ENCODE peak calls at places on chromosomes 3 and 15, in seven cellular contexts. One of them, this sample, is unnamed.

GRCh38 chr15:81085213-81085612 is 48.9 kb upstream of the CFAP161 start:
- DNase-seq in keratinocyte: no peak
- DNase-seq in SK-N-SH: no peak
- DNase-seq in hepatocyte: no peak
- DNase-seq in A549: no peak
- DNase-seq in fibroblast of lung: no peak
- DNase-seq in H1: no peak
- DNase-seq in this sample: no peak

GRCh38 chr3:179666436-179667035 is 13.7 kb downstream of the USP13 start:
- DNase-seq in hepatocyte: no peak
- DNase-seq in fibroblast of lung: peak; percentile 33
- DNase-seq in SK-N-SH: peak; percentile 64
- DNase-seq in H1: peak; percentile 59
- DNase-seq in keratinocyte: no peak
- DNase-seq in A549: no peak
- DNase-seq in this sample: no peak

GRCh38 chr15:53490341-53490740 is 269.1 kb downstream of the WDR72 start:
- DNase-seq in hepatocyte: no peak
- DNase-seq in keratinocyte: no peak
- DNase-seq in fibroblast of lung: no peak
- DNase-seq in H1: no peak
- DNase-seq in A549: no peak
- DNase-seq in SK-N-SH: no peak
- DNase-seq in this sample: no peak

GRCh38 chr3:142808103-142808917 is 80.6 kb downstream of the PCOLCE2 start:
- DNase-seq in A549: peak; percentile 68
- DNase-seq in hepatocyte: no peak
- DNase-seq in SK-N-SH: no peak
- DNase-seq in keratinocyte: peak; percentile 48
- DNase-seq in H1: no peak
- DNase-seq in fibroblast of lung: peak; percentile 86
- DNase-seq in this sample: no peak

GRCh38 chr3:182795383-182795782 is 2.1 kb downstream of the ATP11B start:
- DNase-seq in SK-N-SH: no peak
- DNase-seq in hepatocyte: peak; percentile 36
- DNase-seq in H1: no peak
- DNase-seq in keratinocyte: no peak
- DNase-seq in fibroblast of lung: peak; percentile 39
- DNase-seq in A549: no peak
- DNase-seq in this sample: no peak

GRCh38 chr3:23964537-23964936 is 19.5 kb downstream of the NR1D2 start:
- DNase-seq in SK-N-SH: no peak
- DNase-seq in keratinocyte: no peak
- DNase-seq in fibroblast of lung: no peak
- DNase-seq in A549: no peak
- DNase-seq in H1: no peak
- DNase-seq in hepatocyte: no peak
- DNase-seq in this sample: no peak

GRCh38 chr15:34583399-34584320 is at the start of gene GOLGA8B:
- DNase-seq in H1: peak; percentile 83
- DNase-seq in fibroblast of lung: peak; percentile 59
- DNase-seq in keratinocyte: peak; percentile 35
- DNase-seq in A549: peak; percentile 79
- DNase-seq in SK-N-SH: peak; percentile 93
- DNase-seq in hepatocyte: peak; percentile 88
- DNase-seq in this sample: peak; percentile 76

GRCh38 chr15:74592222-74592621 is 23.4 kb upstream of the CLK3 start:
- DNase-seq in hepatocyte: no peak
- DNase-seq in A549: no peak
- DNase-seq in SK-N-SH: no peak
- DNase-seq in H1: no peak
- DNase-seq in fibroblast of lung: no peak
- DNase-seq in keratinocyte: no peak
- DNase-seq in this sample: no peak

GRCh38 chr15:29934251-29934650 is 112.0 kb upstream of the TJP1 start:
- DNase-seq in fibroblast of lung: peak; percentile 72
- DNase-seq in SK-N-SH: no peak
- DNase-seq in H1: no peak
- DNase-seq in A549: peak; percentile 72
- DNase-seq in hepatocyte: no peak
- DNase-seq in keratinocyte: peak; percentile 71
- DNase-seq in this sample: no peak

GRCh38 chr15:67941643-67942315 is 101.9 kb upstream of the RNU6-1 start:
- DNase-seq in SK-N-SH: no peak
- DNase-seq in H1: no peak
- DNase-seq in A549: peak; percentile 34
- DNase-seq in keratinocyte: no peak
- DNase-seq in fibroblast of lung: peak; percentile 52
- DNase-seq in hepatocyte: peak; percentile 74
- DNase-seq in this sample: no peak

GRCh38 chr15:75062706-75063105 is 39.3 kb downstream of the PPCDC start:
- DNase-seq in keratinocyte: no peak
- DNase-seq in fibroblast of lung: no peak
- DNase-seq in A549: no peak
- DNase-seq in SK-N-SH: no peak
- DNase-seq in H1: no peak
- DNase-seq in hepatocyte: no peak
- DNase-seq in this sample: no peak

GRCh38 chr15:63372018-63372705 is 9.5 kb downstream of the CA12 start:
- DNase-seq in fibroblast of lung: peak; percentile 98
- DNase-seq in A549: peak; percentile 95
- DNase-seq in keratinocyte: peak; percentile 91
- DNase-seq in hepatocyte: peak; percentile 55
- DNase-seq in SK-N-SH: no peak
- DNase-seq in H1: no peak
- DNase-seq in this sample: no peak

GRCh38 chr3:14299767-14300166 is 102.6 kb upstream of the SLC6A6 start:
- DNase-seq in fibroblast of lung: no peak
- DNase-seq in hepatocyte: no peak
- DNase-seq in A549: no peak
- DNase-seq in keratinocyte: no peak
- DNase-seq in SK-N-SH: no peak
- DNase-seq in H1: no peak
- DNase-seq in this sample: no peak

GRCh38 chr3:105653868-105654267 is 214.9 kb downstream of the CBLB start:
- DNase-seq in keratinocyte: no peak
- DNase-seq in hepatocyte: no peak
- DNase-seq in SK-N-SH: no peak
- DNase-seq in A549: no peak
- DNase-seq in H1: no peak
- DNase-seq in fibroblast of lung: no peak
- DNase-seq in this sample: no peak

GRCh38 chr15:98875309-98875708 is 132.3 kb downstream of the PGPEP1L start:
- DNase-seq in hepatocyte: no peak
- DNase-seq in fibroblast of lung: no peak
- DNase-seq in A549: no peak
- DNase-seq in SK-N-SH: no peak
- DNase-seq in keratinocyte: no peak
- DNase-seq in H1: no peak
- DNase-seq in this sample: no peak

GRCh38 chr15:23561914-23562313 is 3.6 kb upstream of the MKRN3 start:
- DNase-seq in fibroblast of lung: no peak
- DNase-seq in hepatocyte: no peak
- DNase-seq in H1: no peak
- DNase-seq in A549: no peak
- DNase-seq in keratinocyte: no peak
- DNase-seq in SK-N-SH: peak; percentile 32
- DNase-seq in this sample: no peak

GRCh38 chr3:139095803-139096466 is 51.2 kb upstream of the PRR23C start:
- DNase-seq in H1: no peak
- DNase-seq in A549: no peak
- DNase-seq in SK-N-SH: no peak
- DNase-seq in keratinocyte: no peak
- DNase-seq in hepatocyte: no peak
- DNase-seq in fibroblast of lung: no peak
- DNase-seq in this sample: no peak

GRCh38 chr15:67813104-67813634 is 12.1 kb upstream of the SKOR1 start:
- DNase-seq in A549: no peak
- DNase-seq in hepatocyte: no peak
- DNase-seq in keratinocyte: no peak
- DNase-seq in SK-N-SH: peak; percentile 9
- DNase-seq in fibroblast of lung: no peak
- DNase-seq in H1: no peak
- DNase-seq in this sample: no peak

GRCh38 chr15:85477730-85478129 is 97.3 kb downstream of the AKAP13 start:
- DNase-seq in hepatocyte: no peak
- DNase-seq in fibroblast of lung: peak; percentile 71
- DNase-seq in A549: peak; percentile 43
- DNase-seq in SK-N-SH: no peak
- DNase-seq in H1: no peak
- DNase-seq in keratinocyte: no peak
- DNase-seq in this sample: no peak

GRCh38 chr3:143529018-143529478 is 319.2 kb downstream of the SLC9A9 start:
- DNase-seq in hepatocyte: no peak
- DNase-seq in H1: no peak
- DNase-seq in fibroblast of lung: no peak
- DNase-seq in keratinocyte: no peak
- DNase-seq in SK-N-SH: no peak
- DNase-seq in A549: no peak
- DNase-seq in this sample: no peak

GRCh38 chr3:126300761-126301481 is 56.3 kb downstream of the KLF15 start:
- DNase-seq in A549: no peak
- DNase-seq in SK-N-SH: no peak
- DNase-seq in fibroblast of lung: peak; percentile 9
- DNase-seq in keratinocyte: no peak
- DNase-seq in hepatocyte: no peak
- DNase-seq in H1: no peak
- DNase-seq in this sample: no peak

GRCh38 chr3:39927479-39927878 is 118.1 kb downstream of the MYRIP start:
- DNase-seq in H1: no peak
- DNase-seq in SK-N-SH: no peak
- DNase-seq in hepatocyte: no peak
- DNase-seq in fibroblast of lung: no peak
- DNase-seq in keratinocyte: no peak
- DNase-seq in A549: no peak
- DNase-seq in this sample: no peak

GRCh38 chr3:151318313-151318712 is 1.7 kb upstream of the GPR87 start:
- DNase-seq in hepatocyte: no peak
- DNase-seq in fibroblast of lung: peak; percentile 49
- DNase-seq in SK-N-SH: no peak
- DNase-seq in A549: no peak
- DNase-seq in keratinocyte: no peak
- DNase-seq in H1: no peak
- DNase-seq in this sample: no peak

GRCh38 chr3:139534992-139535879 is 4.3 kb downstream of the RBP1 start:
- DNase-seq in keratinocyte: no peak
- DNase-seq in fibroblast of lung: peak; percentile 94
- DNase-seq in A549: no peak
- DNase-seq in hepatocyte: peak; percentile 75
- DNase-seq in H1: no peak
- DNase-seq in SK-N-SH: peak; percentile 77
- DNase-seq in this sample: no peak

GRCh38 chr3:145902166-145902565 is 258.8 kb downstream of the PLOD2 start:
- DNase-seq in SK-N-SH: no peak
- DNase-seq in hepatocyte: no peak
- DNase-seq in fibroblast of lung: peak; percentile 75
- DNase-seq in A549: no peak
- DNase-seq in H1: no peak
- DNase-seq in keratinocyte: no peak
- DNase-seq in this sample: no peak

DNA sequence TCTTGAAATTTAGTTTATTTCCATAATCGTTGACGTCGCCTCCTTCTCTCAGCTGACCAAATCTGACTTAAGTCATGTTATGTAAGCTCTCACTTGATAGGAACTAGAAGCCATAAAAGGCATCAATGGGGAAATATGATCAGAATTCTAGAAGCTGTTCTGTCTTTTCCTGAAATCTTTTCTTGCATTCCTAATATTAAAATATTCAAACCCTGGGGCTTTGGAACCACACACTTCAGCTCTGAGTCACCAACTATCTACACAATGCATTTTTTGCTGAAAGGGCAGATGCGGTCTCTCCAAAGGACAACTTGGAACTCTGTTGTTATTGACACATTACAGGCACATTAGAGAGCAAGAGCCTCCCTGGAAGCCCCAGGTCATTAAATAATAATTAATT is 91.3 kb downstream of the LARS2 start:
- DNase-seq in hepatocyte: peak; percentile 16
- DNase-seq in keratinocyte: no peak
- DNase-seq in H1: no peak
- DNase-seq in A549: no peak
- DNase-seq in fibroblast of lung: peak; percentile 94
- DNase-seq in SK-N-SH: no peak
- DNase-seq in this sample: no peak
- H3K4me2 ChIP-seq in hepatocyte: peak overlapping the region; percentile 40
- H3K4me2 ChIP-seq in keratinocyte: peak overlapping the region; percentile 69
- H3K4me2 ChIP-seq in H1: no peak overlapping the region
- H3K4me2 ChIP-seq in A549: no peak overlapping the region
- H3K4me2 ChIP-seq in fibroblast of lung: no peak overlapping the region
- H3K4me2 ChIP-seq in SK-N-SH: no peak overlapping the region
- H3K4me2 ChIP-seq in this sample: no peak overlapping the region

DNA sequence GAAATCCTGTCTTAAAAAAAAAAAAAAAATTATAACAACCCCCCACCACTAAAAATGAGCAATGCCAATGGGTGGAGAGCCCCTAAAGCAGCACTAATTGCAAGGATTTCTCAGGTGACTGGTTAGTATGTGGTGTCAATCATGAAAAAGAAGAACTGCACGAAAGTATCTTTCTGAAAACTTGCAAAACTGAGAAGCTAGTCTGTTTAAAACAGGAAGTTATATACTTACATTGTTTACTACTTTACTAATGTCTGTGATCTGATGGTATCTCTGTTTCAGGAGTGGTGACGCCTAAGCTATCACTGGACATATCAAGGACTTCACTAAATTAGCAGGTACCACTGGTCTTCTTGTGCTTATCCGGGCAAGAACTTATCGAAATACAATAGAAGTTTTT is at the start of gene CCR3:
- DNase-seq in hepatocyte: no peak
- DNase-seq in fibroblast of lung: no peak
- DNase-seq in A549: no peak
- DNase-seq in H1: no peak
- DNase-seq in SK-N-SH: no peak
- DNase-seq in keratinocyte: no peak
- DNase-seq in this sample: no peak
- H3K4me2 ChIP-seq in hepatocyte: no peak within 1 kb of the TSS
- H3K4me2 ChIP-seq in fibroblast of lung: no peak within 1 kb of the TSS
- H3K4me2 ChIP-seq in A549: no peak within 1 kb of the TSS
- H3K4me2 ChIP-seq in H1: no peak within 1 kb of the TSS
- H3K4me2 ChIP-seq in SK-N-SH: no peak within 1 kb of the TSS
- H3K4me2 ChIP-seq in keratinocyte: no peak within 1 kb of the TSS
- H3K4me2 ChIP-seq in this sample: no peak within 1 kb of the TSS

GRCh38 chr15:78065284-78065872 is 12.1 kb downstream of the TBC1D2B start:
- DNase-seq in H1: no peak
- DNase-seq in keratinocyte: peak; percentile 11
- DNase-seq in hepatocyte: peak; percentile 83
- DNase-seq in SK-N-SH: no peak
- DNase-seq in A549: no peak
- DNase-seq in fibroblast of lung: peak; percentile 99
- DNase-seq in this sample: no peak
- H3K4me2 ChIP-seq in H1: no peak overlapping the region
- H3K4me2 ChIP-seq in keratinocyte: peak overlapping the region; percentile 13
- H3K4me2 ChIP-seq in hepatocyte: peak overlapping the region; percentile 62
- H3K4me2 ChIP-seq in SK-N-SH: peak overlapping the region; percentile 57
- H3K4me2 ChIP-seq in A549: no peak overlapping the region
- H3K4me2 ChIP-seq in fibroblast of lung: peak overlapping the region; percentile 77
- H3K4me2 ChIP-seq in this sample: no peak overlapping the region

DNA sequence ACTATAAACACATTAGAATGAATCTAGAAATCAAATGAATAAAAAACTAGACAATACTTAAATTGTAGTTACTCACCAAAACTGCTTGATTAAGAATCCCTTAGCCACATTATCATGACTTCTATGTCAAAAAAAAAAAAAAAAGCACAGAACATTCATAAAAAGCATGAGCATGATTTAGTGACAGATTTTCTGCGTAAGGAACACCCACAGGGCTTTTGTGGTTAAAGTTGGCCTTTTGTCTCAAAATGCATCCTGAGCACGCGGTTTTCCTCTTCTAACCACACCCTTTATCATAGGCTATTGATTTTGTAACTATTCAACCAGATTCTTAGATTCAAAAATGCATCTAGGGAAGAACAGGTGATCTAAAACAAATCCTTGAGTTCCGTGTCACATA is 334.0 kb upstream of the NR2F2 start:
- DNase-seq in fibroblast of lung: peak; percentile 68
- DNase-seq in A549: no peak
- DNase-seq in keratinocyte: no peak
- DNase-seq in H1: no peak
- DNase-seq in hepatocyte: no peak
- DNase-seq in SK-N-SH: no peak
- DNase-seq in this sample: no peak
- H3K4me2 ChIP-seq in fibroblast of lung: no peak overlapping the region
- H3K4me2 ChIP-seq in A549: no peak overlapping the region
- H3K4me2 ChIP-seq in keratinocyte: no peak overlapping the region
- H3K4me2 ChIP-seq in H1: no peak overlapping the region
- H3K4me2 ChIP-seq in hepatocyte: no peak overlapping the region
- H3K4me2 ChIP-seq in SK-N-SH: no peak overlapping the region
- H3K4me2 ChIP-seq in this sample: no peak overlapping the region

This sample was measured in neuronal stem cell.